ENCODE peak calls at places on chromosomes 7 and 10, in four cellular contexts. I, C, R and Q are unnamed samples.

GRCh38 chr10:86684305-86684704 is 16.0 kb downstream of the LDB3 start:
- DNase-seq in I (peak; percentile 75), C (no peak), R (peak; percentile 39), Q (no peak)

GRCh38 chr10:93095225-93095624 is 21.5 kb downstream of the CYP26A1 start:
- DNase-seq in I (peak; percentile 55), C (no peak), R (no peak), Q (no peak)

GRCh38 chr10:21740989-21741388 is 207.0 kb downstream of the MLLT10 start:
- DNase-seq in I (no peak), C (no peak), R (no peak), Q (no peak)

GRCh38 chr7:98400538-98401427 is at the start of gene BAIAP2L1:
- DNase-seq in I (peak; percentile 97), C (peak; percentile 95), R (peak; percentile 98), Q (peak; percentile 95)

GRCh38 chr7:133053321-133053891 is 28.5 kb downstream of the CHCHD3 start:
- DNase-seq in I (no peak), C (no peak), R (no peak), Q (no peak)

GRCh38 chr7:1679966-1680730 is 10.1 kb downstream of the ELFN1 start:
- DNase-seq in I (peak; percentile 2), C (no peak), R (no peak), Q (peak; percentile 20)

GRCh38 chr10:93916257-93917063 is 22.7 kb downstream of the SLC35G1 start:
- DNase-seq in I (peak; percentile 33), C (no peak), R (peak; percentile 49), Q (no peak)

GRCh38 chr7:11128500-11128899 is 154.8 kb downstream of the PHF14 start:
- DNase-seq in I (peak; percentile 3), C (no peak), R (no peak), Q (no peak)

GRCh38 chr7:21028186-21028989 is 241.7 kb upstream of the SP8 start:
- DNase-seq in I (no peak), C (peak; percentile 36), R (peak; percentile 37), Q (peak; percentile 32)

GRCh38 chr7:95342642-95343252 is 18.4 kb upstream of the PON1 start:
- DNase-seq in I (peak; percentile 45), C (no peak), R (no peak), Q (no peak)

GRCh38 chr7:33831389-33832118 is 73.8 kb upstream of the BMPER start:
- DNase-seq in I (no peak), C (peak; percentile 12), R (no peak), Q (no peak)

GRCh38 chr10:79113827-79114226 is 45.1 kb downstream of the ZMIZ1 start:
- DNase-seq in I (peak; percentile 58), C (no peak), R (no peak), Q (no peak)

GRCh38 chr7:91064938-91065337 is 199.3 kb upstream of the FZD1 start:
- DNase-seq in I (no peak), C (no peak), R (no peak), Q (no peak)

GRCh38 chr10:98339790-98340189 is 71.8 kb upstream of the LOXL4 start:
- DNase-seq in I (no peak), C (no peak), R (no peak), Q (no peak)

GRCh38 chr10:72092171-72092924 is 4.0 kb upstream of the SPOCK2 start:
- DNase-seq in I (no peak), C (no peak), R (no peak), Q (no peak)

GRCh38 chr10:124999433-125000365 is 57.8 kb downstream of the ZRANB1 start:
- DNase-seq in I (no peak), C (no peak), R (no peak), Q (peak; percentile 35)

GRCh38 chr10:78021201-78021600 is 8.1 kb downstream of the POLR3A start:
- DNase-seq in I (no peak), C (no peak), R (no peak), Q (no peak)

GRCh38 chr10:3785849-3786290 is 861 bp upstream of the KLF6 start:
- DNase-seq in I (peak; percentile 18), C (no peak), R (no peak), Q (no peak)